ENCODE peak calls at places on chromosome 14, in five cellular contexts. M is mammary epithelial cell, V is fibroblast of lung, F is neural progenitor cell, O is GM12878. K is an unnamed sample.

GRCh38 chr14:85595981-85596380 is 66.0 kb downstream of the FLRT2 start:
- DNase-seq in F (no peak), V (no peak), O (no peak), M (no peak), K (no peak)

GRCh38 chr14:72111921-72112320 is 179.7 kb downstream of the RGS6 start:
- DNase-seq in V (no peak), M (no peak), O (no peak), F (no peak), K (no peak)

GRCh38 chr14:69152181-69152943 is 557 bp downstream of the DCAF5 start:
- DNase-seq in F (peak), V (peak), O (no peak), M (peak), K (no peak)

GRCh38 chr14:77103475-77103874 is 5.4 kb downstream of the CIPC start:
- DNase-seq in V (no peak), M (no peak), O (no peak), F (no peak), K (no peak)

GRCh38 chr14:61234215-61234916 is 46.8 kb downstream of the TMEM30B start:
- DNase-seq in F (no peak), V (no peak), M (no peak), O (no peak), K (no peak)

GRCh38 chr14:51451561-51451960 is 200.1 kb upstream of the FRMD6 start:
- DNase-seq in M (no peak), V (no peak), O (no peak), F (no peak), K (no peak)

GRCh38 chr14:95700221-95700976 is 13.5 kb downstream of the TCL1A start:
- DNase-seq in F (no peak), V (no peak), O (no peak), M (no peak), K (no peak)

GRCh38 chr14:63273717-63274673 is 44.7 kb downstream of the GPHB5 start:
- DNase-seq in O (no peak), V (peak), M (no peak), F (no peak), K (no peak)

GRCh38 chr14:53055003-53055402 is 98.1 kb downstream of the DDHD1 start:
- DNase-seq in O (peak), V (peak), F (peak), M (peak), K (no peak)

GRCh38 chr14:102928412-102929348 is 6.2 kb downstream of the AMN start:
- DNase-seq in O (no peak), M (no peak), F (peak), V (peak), K (peak)

GRCh38 chr14:102929349-102930137 is 7.1 kb downstream of the AMN start:
- DNase-seq in O (no peak), V (no peak), F (peak), M (no peak), K (no peak)

GRCh38 chr14:102927346-102927877 is 4.9 kb downstream of the AMN start:
- DNase-seq in F (no peak), V (no peak), M (no peak), O (no peak), K (peak)

GRCh38 chr14:102926104-102926503 is 3.6 kb downstream of the AMN start:
- DNase-seq in O (no peak), V (no peak), M (no peak), F (peak), K (no peak)

GRCh38 chr14:102927878-102928411 is 5.5 kb downstream of the AMN start:
- DNase-seq in V (no peak), F (peak), O (no peak), M (no peak), K (no peak)
- TF ChIP-seq EZH2 in V (no peak), F (no peak), O (no peak), M (no peak), K (no peak)

DNA sequence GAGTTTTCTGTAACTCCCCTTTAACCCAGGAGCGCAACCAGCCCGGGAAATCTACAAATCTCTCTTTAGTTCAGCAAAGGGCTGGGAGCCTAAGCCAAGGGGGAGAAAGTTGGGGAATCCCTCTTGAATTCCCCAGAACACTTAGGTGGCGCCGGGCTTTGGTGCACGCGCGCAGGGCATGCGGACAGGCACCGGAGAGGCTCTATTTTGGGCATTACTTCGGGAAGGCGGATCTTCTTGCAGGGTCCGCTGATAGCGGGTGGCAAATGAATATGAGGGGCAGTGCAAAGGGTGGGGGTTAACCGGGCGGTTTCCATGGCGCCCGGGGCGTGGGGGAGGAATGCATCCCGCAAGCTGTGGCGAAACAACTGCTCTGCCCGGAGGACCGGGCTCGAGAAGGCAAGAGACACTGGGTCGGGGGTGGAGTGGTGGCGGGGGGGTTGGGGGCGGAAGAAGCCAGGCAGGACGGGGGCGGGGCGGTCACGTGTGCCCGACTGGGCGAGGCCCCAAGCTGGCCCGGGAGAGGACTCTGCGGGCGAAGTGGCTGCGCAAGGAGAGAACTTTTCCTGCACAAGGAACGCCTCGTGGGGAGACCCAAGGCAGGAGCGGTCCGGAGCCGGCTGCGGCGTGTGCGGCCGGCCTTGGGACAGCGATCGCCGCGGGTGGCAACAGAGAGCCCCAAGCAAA is at the start of gene FLVCR2:
- DNase-seq in M (peak), O (no peak), F (peak), V (peak), K (no peak)
- TF ChIP-seq EZH2 in M (no peak), O (no peak), F (no peak), V (no peak), K (no peak)

GRCh38 chr14:36584167-36584811 is 1.9 kb upstream of the NKX2-8 start:
- DNase-seq in F (no peak), V (no peak), M (no peak), O (no peak), K (no peak)
- TF ChIP-seq EZH2 in F (peak), V (no peak), M (no peak), O (no peak), K (no peak)

DNA sequence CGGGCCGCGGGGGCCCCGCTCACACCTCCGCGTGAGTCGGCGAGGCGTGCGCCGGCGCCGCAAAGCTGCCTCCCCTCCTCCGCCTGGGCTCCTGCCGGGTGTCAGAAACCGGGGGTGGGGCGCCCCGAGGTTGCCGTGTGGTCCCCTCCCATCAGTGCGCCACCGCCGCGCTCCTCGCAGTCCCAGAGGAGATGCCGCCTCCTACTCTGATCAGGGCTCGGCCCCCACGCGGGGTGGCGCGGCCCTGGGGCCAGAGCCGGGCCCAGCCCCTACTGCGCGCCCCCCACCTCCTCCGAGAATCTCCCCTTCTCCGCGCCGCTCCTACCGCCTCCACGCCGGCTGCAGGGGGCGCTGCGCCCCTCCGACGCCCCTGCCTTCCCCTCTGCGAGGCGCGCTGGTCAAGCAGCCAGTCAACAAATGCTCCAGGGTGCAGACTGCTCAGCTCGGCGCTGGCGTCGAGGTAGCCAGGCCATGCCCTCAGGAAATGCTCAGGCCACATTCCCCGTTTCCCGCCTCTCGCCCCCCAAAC is 467 bp upstream of the JAG2 start:
- DNase-seq in F (peak), V (no peak), M (peak), O (no peak), K (no peak)
- TF ChIP-seq EZH2 in F (peak), V (peak), M (no peak), O (no peak), K (no peak)

GRCh38 chr14:36505892-36506731 is 13.9 kb downstream of the NKX2-1 start:
- DNase-seq in V (no peak), F (peak), M (no peak), O (no peak), K (no peak)

GRCh38 chr14:36503771-36504741 is 16.0 kb downstream of the NKX2-1 start:
- DNase-seq in M (no peak), O (no peak), V (no peak), F (peak), K (no peak)

GRCh38 chr14:36504805-36505192 is 15.2 kb downstream of the NKX2-1 start:
- DNase-seq in F (peak), V (no peak), M (no peak), O (no peak), K (no peak)

GRCh38 chr14:36505193-36505815 is 14.7 kb downstream of the NKX2-1 start:
- DNase-seq in V (no peak), F (peak), M (no peak), O (no peak), K (no peak)

GRCh38 chr14:36502558-36503508 is 17.2 kb downstream of the NKX2-1 start:
- DNase-seq in M (no peak), F (no peak), V (no peak), O (no peak), K (no peak)
- TF ChIP-seq EZH2 in M (no peak), F (no peak), V (no peak), O (no peak), K (no peak)

GRCh38 chr14:91237219-91237618 is 7.3 kb downstream of the GPR68 start:
- DNase-seq in F (no peak), M (no peak), O (no peak), V (peak), K (no peak)
- TF ChIP-seq EZH2 in F (no peak), M (no peak), O (no peak), V (no peak), K (no peak)